ENCODE peak calls at places on chromosomes 7 and 10, in six cellular contexts. S is right lobe of liver, H is A549, M is IMR-90, P is adrenal gland, R is tibial nerve. K is an unnamed sample.

GRCh38 chr7:57412168-57412567 is 37.8 kb upstream of the ZNF716 start:
- DNase-seq in P (no peak), H (no peak), S (no peak), R (no peak), M (no peak), K (no peak)

GRCh38 chr7:27200761-27201230 is 905 bp upstream of the HOXA13 start:
- DNase-seq in S (no peak), R (no peak), M (no peak), H (no peak), P (no peak), K (no peak)

GRCh38 chr10:50740351-50740688 is 584 bp downstream of the ASAH2B start:
- DNase-seq in P (peak), H (peak), R (no peak), M (peak), S (no peak), K (no peak)

GRCh38 chr10:96236090-96236478 is 35.3 kb downstream of the BLNK start:
- DNase-seq in S (no peak), R (no peak), M (no peak), P (no peak), H (no peak), K (no peak)

GRCh38 chr7:110784749-110785148 is 306.2 kb upstream of the LRRN3 start:
- DNase-seq in R (no peak), P (no peak), S (no peak), H (no peak), M (no peak), K (no peak)

GRCh38 chr7:143043391-143043790 is 8.8 kb upstream of the OR6V1 start:
- DNase-seq in M (no peak), R (no peak), S (no peak), H (no peak), P (no peak), K (no peak)

GRCh38 chr7:80482938-80483337 is 28.9 kb downstream of the GNAT3 start:
- DNase-seq in S (no peak), M (no peak), H (no peak), R (no peak), P (no peak), K (no peak)

GRCh38 chr10:118449521-118449920 is 107.4 kb upstream of the FAM204A start:
- DNase-seq in R (no peak), H (no peak), P (no peak), M (no peak), S (no peak), K (no peak)

GRCh38 chr7:158646766-158647474 is 57.7 kb downstream of the NCAPG2 start:
- DNase-seq in R (no peak), P (peak), S (no peak), M (no peak), H (no peak), K (no peak)

DNA sequence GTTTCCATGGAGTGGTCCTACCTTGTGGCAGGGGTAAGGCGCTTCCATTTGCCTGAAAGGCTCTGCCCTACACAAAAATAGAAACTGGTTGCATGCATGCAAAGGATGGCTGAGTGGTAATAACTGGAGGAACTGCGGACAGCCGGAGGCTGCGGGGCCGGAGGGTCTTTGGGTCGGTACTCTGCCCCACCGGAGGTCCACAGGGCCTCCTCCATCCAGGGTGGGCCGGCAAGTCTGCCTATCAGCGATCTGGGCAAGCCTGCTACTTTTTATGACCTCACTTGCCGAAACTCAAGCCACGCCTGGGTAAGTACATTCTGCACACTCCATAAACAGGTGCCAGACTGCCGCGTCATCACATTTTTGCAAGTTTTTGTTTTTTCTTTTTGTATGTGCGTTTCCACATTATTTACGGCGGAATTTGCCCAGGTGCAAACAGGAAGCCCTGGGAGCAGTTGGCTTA is 30.0 kb downstream of the TACC2 start:
- DNase-seq in M (no peak), H (no peak), R (no peak), S (peak), P (no peak), K (peak)
- H3K4me3 ChIP-seq in M (no peak), H (peak), R (no peak), S (peak), P (no peak), K (no peak)

GRCh38 chr7:1567082-1567771 is 2.6 kb downstream of the PSMG3 start:
- DNase-seq in P (no peak), M (peak), R (peak), S (no peak), H (no peak), K (peak)

GRCh38 chr7:1569440-1569832 is 396 bp downstream of the PSMG3 start:
- DNase-seq in S (no peak), H (no peak), R (no peak), P (no peak), M (no peak), K (no peak)

GRCh38 chr7:1567893-1568292 is 1.9 kb downstream of the PSMG3 start:
- DNase-seq in H (no peak), M (peak), P (no peak), R (no peak), S (no peak), K (no peak)

GRCh38 chr7:1569833-1570632 is at the start of gene PSMG3:
- DNase-seq in P (peak), S (peak), R (peak), H (peak), M (peak), K (peak)

DNA sequence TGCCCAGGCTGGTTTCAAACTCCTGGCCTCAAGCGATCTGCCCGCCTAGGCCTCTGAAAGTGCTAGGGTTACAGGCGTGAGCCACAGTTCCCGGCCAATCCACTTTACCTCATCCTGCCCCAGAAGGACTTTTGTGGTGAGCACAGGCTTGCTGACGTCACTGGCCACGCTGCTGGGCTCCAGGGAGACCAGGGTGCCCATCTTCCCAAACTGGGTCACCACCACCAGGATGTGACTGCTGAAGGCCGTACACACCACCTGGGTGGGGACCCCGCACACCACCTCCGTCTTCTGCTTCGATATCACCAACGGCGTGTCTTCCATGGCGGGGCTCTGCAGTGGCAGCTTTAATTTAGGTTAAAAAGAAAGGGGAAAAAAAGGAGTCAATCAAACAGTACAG is 816 bp downstream of the PSMG3 start:
- DNase-seq in S (no peak), R (no peak), H (no peak), M (peak), P (no peak), K (no peak)
- TF ChIP-seq POLR2A in S (no peak), R (no peak), H (no peak), M (no peak), P (no peak), K (no peak)

DNA sequence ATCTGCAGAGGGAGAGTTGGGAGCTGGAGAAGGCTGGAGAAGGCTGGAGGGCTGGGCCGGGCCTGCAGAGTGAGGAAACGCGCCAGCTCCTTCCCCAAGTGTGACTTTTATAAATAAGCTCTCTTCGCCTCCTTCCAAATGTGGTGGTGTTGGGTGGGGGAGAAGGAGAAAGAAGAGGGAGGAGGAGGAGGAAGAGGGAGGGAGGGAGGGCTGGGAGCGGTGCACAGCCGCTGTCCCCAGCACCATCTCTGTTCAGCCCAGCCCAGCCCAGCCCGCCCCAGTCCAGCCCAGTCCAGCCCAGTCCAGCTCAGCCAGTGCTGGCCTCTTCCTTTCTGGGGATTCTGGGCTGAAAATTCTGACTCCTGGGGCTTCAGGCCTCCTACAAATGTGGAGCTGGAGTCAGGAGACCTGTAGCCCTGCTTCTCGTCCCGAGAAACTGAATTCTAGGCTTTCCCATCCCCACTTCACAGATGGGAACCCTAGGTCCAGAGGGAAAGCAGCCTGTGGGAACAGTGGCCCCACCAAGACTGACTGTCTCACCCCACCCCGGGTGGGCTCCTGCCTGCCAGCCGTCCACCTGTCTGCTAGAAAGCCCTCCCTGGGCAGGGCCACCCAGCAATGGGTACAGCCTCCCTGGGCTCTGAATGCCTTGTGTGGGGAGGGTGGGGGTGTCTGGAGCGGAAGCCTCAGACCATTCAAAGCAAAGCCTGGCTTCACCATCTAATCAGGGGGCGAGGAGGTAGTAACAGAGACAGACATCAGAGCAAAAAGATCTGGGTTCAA is 2.3 kb downstream of the STX1A start:
- DNase-seq in M (peak), S (no peak), R (no peak), P (no peak), H (no peak), K (no peak)
- H3K27ac ChIP-seq in M (peak), S (no peak), R (no peak), P (no peak), H (peak), K (no peak)

DNA sequence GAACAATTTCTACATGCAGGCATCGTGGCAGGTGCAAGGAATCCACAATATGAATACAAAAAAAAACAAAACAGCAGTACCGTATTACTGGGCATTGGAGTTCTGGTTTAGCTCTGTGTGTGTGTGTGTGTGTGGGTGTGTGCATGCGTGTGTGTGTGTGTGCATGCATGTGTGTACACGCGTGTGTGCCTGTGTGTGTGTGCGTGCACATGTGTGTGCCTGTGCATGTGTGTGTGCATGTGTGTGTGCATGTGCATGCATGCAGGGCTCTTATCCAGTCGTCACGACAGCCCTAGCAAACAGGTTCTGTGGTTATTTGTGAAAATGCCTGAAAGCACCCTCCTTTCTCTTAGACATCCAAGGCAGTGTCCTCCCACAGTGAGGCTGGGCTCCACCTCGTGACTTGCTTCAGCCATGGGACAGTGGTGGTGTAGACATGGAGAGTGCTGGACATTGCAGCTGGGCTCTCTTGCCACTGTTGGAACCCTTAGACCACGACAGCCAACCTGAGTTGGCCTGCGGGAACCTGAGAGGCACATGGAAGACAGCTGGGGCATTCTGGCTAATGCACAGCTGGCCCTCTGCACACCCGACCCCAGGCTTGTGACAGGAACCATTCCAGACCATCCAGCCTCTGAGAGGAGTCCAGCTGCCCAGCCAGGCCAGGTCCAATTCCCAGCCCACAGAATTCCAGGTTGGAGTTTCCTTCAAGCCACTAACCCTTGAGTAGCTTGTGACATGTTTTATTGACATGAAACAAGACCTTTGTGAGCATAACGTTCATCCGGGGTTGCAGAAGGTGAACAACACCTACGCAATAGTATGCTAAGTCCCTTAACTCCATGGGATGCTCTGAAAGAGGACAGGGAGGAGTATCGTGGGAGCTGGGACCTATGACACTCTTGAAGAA is 173.5 kb upstream of the SHH start:
- DNase-seq in S (no peak), R (peak), H (no peak), M (no peak), P (no peak), K (no peak)
- H3K4me3 ChIP-seq in S (no peak), R (no peak), H (no peak), M (no peak), P (no peak), K (no peak)

K was measured in thyroid gland.